ENCODE peak calls at places on chromosomes 5 and 9, in nine cellular contexts. J is endothelial cell of umbilical vein, P is spleen, B is heart right ventricle, K is left ventricle myocardium inferior, O is heart left ventricle, D is lower lobe of right lung, E is Peyer's patch, T is foreskin keratinocyte. X is an unnamed sample.

GRCh38 chr9:16039988-16040761 is 487.3 kb downstream of the CCDC171 start:
- DNase-seq in O (no peak), B (no peak), E (no peak), K (no peak), T (no peak), J (no peak), P (no peak), D (no peak), X (no peak)

GRCh38 chr5:141514330-141515111 is 25.6 kb downstream of the PCDHGC5 start:
- DNase-seq in B (no peak), O (no peak), J (peak), P (no peak), T (peak), E (no peak), K (no peak), D (no peak), X (peak)

GRCh38 chr9:12464910-12465512 is 228.2 kb upstream of the TYRP1 start:
- DNase-seq in D (no peak), B (no peak), P (no peak), K (no peak), J (peak), O (no peak), E (no peak), T (peak), X (peak)

GRCh38 chr5:81748556-81748955 is 2.3 kb downstream of the SSBP2 start:
- DNase-seq in E (no peak), B (no peak), T (no peak), K (no peak), J (peak), P (no peak), D (no peak), O (no peak), X (no peak)

GRCh38 chr5:126852916-126853315 is 76.0 kb downstream of the LMNB1 start:
- DNase-seq in K (no peak), P (no peak), O (no peak), T (no peak), B (no peak), E (no peak), J (peak), D (no peak), X (no peak)

GRCh38 chr9:120904061-120904998 is 22.3 kb downstream of the TRAF1 start:
- DNase-seq in O (no peak), K (no peak), P (peak), T (no peak), E (peak), J (no peak), D (no peak), B (no peak), X (no peak)

GRCh38 chr5:24232929-24233328 is 411.8 kb downstream of the CDH10 start:
- DNase-seq in O (no peak), T (no peak), B (no peak), J (no peak), E (no peak), D (no peak), K (no peak), P (no peak), X (no peak)

GRCh38 chr5:157947156-157947555 is 88.2 kb upstream of the CLINT1 start:
- DNase-seq in D (no peak), J (peak), P (no peak), K (no peak), O (no peak), B (no peak), T (no peak), E (no peak), X (no peak)

GRCh38 chr9:122348288-122348777 is 22.5 kb upstream of the PTGS1 start:
- DNase-seq in T (no peak), E (no peak), K (no peak), B (no peak), J (peak), D (no peak), P (peak), O (no peak), X (no peak)

GRCh38 chr5:125695994-125696679 is 727.1 kb upstream of the GRAMD2B start:
- DNase-seq in E (no peak), J (no peak), K (no peak), B (no peak), T (no peak), D (no peak), O (no peak), P (no peak), X (no peak)

GRCh38 chr5:36928947-36929346 is 52.4 kb downstream of the NIPBL start:
- DNase-seq in T (peak), E (no peak), J (peak), O (no peak), B (no peak), K (no peak), P (no peak), D (no peak), X (peak)

GRCh38 chr5:100746730-100747129 is 156.4 kb downstream of the ST8SIA4 start:
- DNase-seq in O (no peak), P (no peak), E (no peak), B (no peak), K (no peak), J (no peak), D (no peak), T (no peak), X (no peak)

GRCh38 chr5:95446560-95447221 is 55.5 kb downstream of the FAM81B start:
- DNase-seq in B (no peak), K (no peak), E (no peak), T (peak), O (no peak), P (no peak), J (no peak), D (no peak), X (peak)

GRCh38 chr5:98170994-98171393 is 602.5 kb upstream of the RGMB start:
- DNase-seq in O (no peak), T (no peak), J (no peak), K (no peak), B (no peak), E (no peak), D (no peak), P (no peak), X (no peak)

GRCh38 chr5:141565826-141566575 is 52.8 kb downstream of the DIAPH1 start:
- DNase-seq in P (no peak), T (no peak), J (no peak), D (no peak), E (no peak), B (no peak), K (no peak), O (no peak), X (no peak)

GRCh38 chr5:110053205-110053604 is 363.5 kb downstream of the MAN2A1 start:
- DNase-seq in E (no peak), T (peak), O (no peak), J (no peak), K (no peak), P (no peak), D (no peak), B (no peak), X (no peak)

GRCh38 chr5:150297236-150297890 is 5.3 kb downstream of the ARSI start:
- DNase-seq in B (no peak), J (no peak), E (no peak), K (no peak), D (no peak), O (no peak), P (no peak), T (no peak), X (no peak)

GRCh38 chr5:91016954-91017690 is 366.0 kb downstream of the ARRDC3 start:
- DNase-seq in B (no peak), D (no peak), K (no peak), E (no peak), O (no peak), J (no peak), P (no peak), T (no peak), X (peak)

DNA sequence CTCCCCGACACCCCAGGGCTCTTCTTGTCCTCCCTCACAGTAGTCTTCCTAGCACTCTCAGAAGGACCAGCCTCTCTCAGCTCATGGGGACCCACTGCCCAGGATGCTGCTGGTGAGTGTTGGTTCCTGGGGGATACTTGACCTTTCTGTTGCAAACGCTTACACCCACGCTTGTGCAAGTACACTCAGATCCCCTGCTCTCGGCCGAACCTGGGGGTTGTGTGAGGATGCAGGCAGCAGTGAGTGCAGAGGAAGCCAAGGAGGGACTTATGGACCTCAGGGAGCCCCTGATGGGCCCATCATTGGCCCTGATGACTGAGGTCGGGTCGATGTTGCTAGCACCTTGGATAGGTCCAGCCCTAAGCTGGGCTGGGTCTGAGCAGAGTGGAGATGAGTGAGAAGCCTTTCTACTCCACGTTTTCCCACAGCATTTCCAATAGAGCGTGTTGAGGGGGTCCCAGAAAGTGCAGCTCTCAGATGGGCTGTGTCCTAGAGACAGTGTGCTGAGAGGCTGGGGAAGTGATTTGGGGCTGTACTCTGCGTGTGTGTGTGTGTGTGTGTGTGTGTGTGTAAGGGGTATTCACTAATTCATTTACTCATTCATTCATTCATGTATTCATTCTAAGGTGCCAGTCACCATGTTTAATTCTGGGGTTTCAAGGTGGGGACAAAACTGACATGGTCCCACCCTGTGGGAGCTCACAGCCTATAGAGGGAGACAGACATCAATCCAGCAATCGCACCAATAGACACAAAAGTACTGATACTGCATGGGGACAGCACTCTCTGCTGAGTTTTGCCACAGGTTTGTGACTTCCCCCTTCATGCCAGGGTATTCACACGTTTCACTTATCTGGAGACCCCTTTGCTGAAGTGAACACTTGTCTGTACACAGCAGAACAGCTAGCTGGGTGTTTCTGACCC is 25.2 kb upstream of the PITX1 start:
- DNase-seq in K (no peak), T (no peak), E (no peak), D (no peak), B (no peak), O (no peak), J (no peak), P (peak), X (no peak)
- TF ChIP-seq CTCF in K (no peak), T (no peak), E (no peak), D (no peak), B (no peak), O (no peak), J (no peak), P (no peak), X (no peak)

GRCh38 chr5:133846478-133847226 is 121.8 kb downstream of the C5orf15 start:
- DNase-seq in D (no peak), T (no peak), P (no peak), E (no peak), J (no peak), B (no peak), O (no peak), K (no peak), X (no peak)
- H3K27ac ChIP-seq in D (no peak), T (no peak), P (no peak), E (no peak), J (no peak), B (no peak), O (no peak), K (no peak), X (no peak)

DNA sequence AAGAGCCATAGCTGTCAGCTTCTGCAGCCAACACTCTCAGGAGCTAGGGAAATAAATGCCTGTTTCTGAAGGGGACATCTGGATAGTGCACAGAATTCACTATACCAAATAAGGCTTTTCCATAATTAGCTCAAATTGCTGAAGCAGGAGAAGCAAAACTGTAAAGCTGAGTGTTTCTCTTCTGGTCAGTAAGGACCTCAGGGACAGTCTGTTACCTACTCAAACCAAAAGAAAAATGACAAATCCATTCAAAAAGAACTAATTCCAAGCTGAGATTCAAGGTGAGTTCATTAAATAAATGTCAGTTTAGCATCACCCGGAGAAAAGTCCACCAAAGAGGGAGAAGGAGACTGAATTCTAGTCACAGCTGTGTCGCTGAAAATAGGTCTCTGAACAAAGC is 44.1 kb downstream of the LYRM7 start:
- DNase-seq in D (no peak), J (no peak), K (no peak), T (no peak), P (no peak), E (no peak), O (no peak), B (no peak), X (no peak)
- TF ChIP-seq CTCF in D (no peak), J (no peak), K (no peak), T (no peak), P (no peak), E (no peak), O (no peak), B (no peak), X (no peak)

GRCh38 chr9:133507246-133507965 is 17.4 kb downstream of the MYMK start:
- DNase-seq in E (no peak), B (no peak), O (no peak), T (no peak), K (no peak), D (no peak), J (no peak), P (no peak), X (no peak)
- H3K27ac ChIP-seq in E (peak), B (peak), O (peak), T (no peak), K (peak), D (peak), J (no peak), P (peak), X (peak)

DNA sequence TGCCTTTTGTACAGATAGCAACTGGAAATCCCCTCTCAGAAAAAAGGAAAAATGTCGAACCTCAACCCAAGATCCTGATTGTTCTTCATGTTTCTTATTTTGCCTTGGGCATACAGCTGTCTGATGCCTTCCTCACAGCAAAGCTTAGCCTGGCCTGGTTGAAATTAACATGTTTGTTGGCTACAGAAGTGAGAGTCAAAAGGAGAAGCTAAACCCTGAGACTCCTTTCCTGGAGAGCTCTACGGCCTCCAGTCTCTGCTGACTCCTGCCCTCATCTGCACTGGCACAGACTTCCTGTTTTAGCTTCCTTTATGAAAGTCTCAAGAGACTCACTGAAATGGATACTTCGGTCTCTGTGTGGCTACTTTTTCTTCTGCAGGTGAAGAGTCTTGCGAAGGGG is 186.7 kb downstream of the PARP8 start:
- DNase-seq in J (no peak), E (peak), O (peak), B (peak), P (peak), K (peak), T (no peak), D (peak), X (no peak)
- TF ChIP-seq CTCF in J (no peak), E (no peak), O (no peak), B (no peak), P (no peak), K (no peak), T (no peak), D (no peak), X (no peak)